ENCODE peak calls at places on chromosomes 12 and 14, in seven cellular contexts. One of them, this sample, is unnamed.

GRCh38 chr12:90816353-90817089 is 138.5 kb downstream of the CCER1 start:
- DNase-seq in tibial nerve: no peak
- DNase-seq in Peyer's patch: no peak
- DNase-seq in stomach: no peak
- DNase-seq in heart left ventricle: no peak
- DNase-seq in HCT116: no peak
- DNase-seq in body of pancreas: no peak
- DNase-seq in this sample: no peak

GRCh38 chr14:89908712-89909450 is 45.6 kb downstream of the EFCAB11 start:
- DNase-seq in stomach: no peak
- DNase-seq in HCT116: no peak
- DNase-seq in Peyer's patch: no peak
- DNase-seq in tibial nerve: no peak
- DNase-seq in body of pancreas: no peak
- DNase-seq in heart left ventricle: no peak
- DNase-seq in this sample: no peak

GRCh38 chr12:28114488-28114887 is 75.8 kb upstream of the CCDC91 start:
- DNase-seq in body of pancreas: no peak
- DNase-seq in HCT116: no peak
- DNase-seq in Peyer's patch: no peak
- DNase-seq in tibial nerve: no peak
- DNase-seq in heart left ventricle: no peak
- DNase-seq in stomach: no peak
- DNase-seq in this sample: no peak

GRCh38 chr12:1530592-1531159 is 63.7 kb downstream of the FBXL14 start:
- DNase-seq in stomach: no peak
- DNase-seq in heart left ventricle: no peak
- DNase-seq in tibial nerve: no peak
- DNase-seq in Peyer's patch: peak
- DNase-seq in HCT116: no peak
- DNase-seq in body of pancreas: no peak
- DNase-seq in this sample: no peak

GRCh38 chr14:74591394-74591793 is 20.6 kb downstream of the LTBP2 start:
- DNase-seq in tibial nerve: no peak
- DNase-seq in Peyer's patch: no peak
- DNase-seq in HCT116: no peak
- DNase-seq in heart left ventricle: no peak
- DNase-seq in body of pancreas: no peak
- DNase-seq in stomach: no peak
- DNase-seq in this sample: no peak

GRCh38 chr14:92581206-92581605 is 67.6 kb downstream of the RIN3 start:
- DNase-seq in body of pancreas: no peak
- DNase-seq in stomach: no peak
- DNase-seq in tibial nerve: no peak
- DNase-seq in HCT116: no peak
- DNase-seq in heart left ventricle: no peak
- DNase-seq in Peyer's patch: no peak
- DNase-seq in this sample: no peak

GRCh38 chr12:128790653-128791373 is 32.9 kb downstream of the SLC15A4 start:
- DNase-seq in body of pancreas: no peak
- DNase-seq in Peyer's patch: no peak
- DNase-seq in stomach: no peak
- DNase-seq in HCT116: no peak
- DNase-seq in heart left ventricle: no peak
- DNase-seq in tibial nerve: no peak
- DNase-seq in this sample: no peak

GRCh38 chr12:67070604-67071003 is 198.6 kb upstream of the CAND1 start:
- DNase-seq in heart left ventricle: no peak
- DNase-seq in Peyer's patch: no peak
- DNase-seq in body of pancreas: no peak
- DNase-seq in stomach: no peak
- DNase-seq in tibial nerve: no peak
- DNase-seq in HCT116: no peak
- DNase-seq in this sample: no peak

GRCh38 chr12:42944516-42944915 is 355.0 kb upstream of the PRICKLE1 start:
- DNase-seq in HCT116: no peak
- DNase-seq in tibial nerve: no peak
- DNase-seq in stomach: no peak
- DNase-seq in Peyer's patch: no peak
- DNase-seq in body of pancreas: no peak
- DNase-seq in heart left ventricle: no peak
- DNase-seq in this sample: no peak

GRCh38 chr12:95006206-95006605 is 2.7 kb upstream of the NDUFA12 start:
- DNase-seq in body of pancreas: no peak
- DNase-seq in Peyer's patch: no peak
- DNase-seq in heart left ventricle: no peak
- DNase-seq in tibial nerve: no peak
- DNase-seq in stomach: no peak
- DNase-seq in HCT116: no peak
- DNase-seq in this sample: no peak

GRCh38 chr14:104091927-104092771 is 6.6 kb downstream of the ASPG start:
- DNase-seq in HCT116: no peak
- DNase-seq in body of pancreas: no peak
- DNase-seq in heart left ventricle: no peak
- DNase-seq in Peyer's patch: no peak
- DNase-seq in stomach: no peak
- DNase-seq in tibial nerve: no peak
- DNase-seq in this sample: no peak

GRCh38 chr12:102043928-102044327 is 17.9 kb downstream of the WASHC3 start:
- DNase-seq in Peyer's patch: no peak
- DNase-seq in heart left ventricle: no peak
- DNase-seq in HCT116: no peak
- DNase-seq in stomach: no peak
- DNase-seq in body of pancreas: no peak
- DNase-seq in tibial nerve: no peak
- DNase-seq in this sample: no peak

GRCh38 chr12:15634010-15634676 is 155.0 kb downstream of the EPS8 start:
- DNase-seq in HCT116: no peak
- DNase-seq in Peyer's patch: no peak
- DNase-seq in heart left ventricle: no peak
- DNase-seq in body of pancreas: no peak
- DNase-seq in stomach: no peak
- DNase-seq in tibial nerve: no peak
- DNase-seq in this sample: no peak

GRCh38 chr14:55071870-55072640 is 20.6 kb downstream of the MAPK1IP1L start:
- DNase-seq in body of pancreas: no peak
- DNase-seq in stomach: no peak
- DNase-seq in Peyer's patch: no peak
- DNase-seq in heart left ventricle: peak
- DNase-seq in tibial nerve: no peak
- DNase-seq in HCT116: no peak
- DNase-seq in this sample: no peak

GRCh38 chr12:2341051-2341751 is 288.4 kb downstream of the CACNA1C start:
- DNase-seq in stomach: no peak
- DNase-seq in Peyer's patch: no peak
- DNase-seq in body of pancreas: no peak
- DNase-seq in heart left ventricle: no peak
- DNase-seq in HCT116: no peak
- DNase-seq in tibial nerve: no peak
- DNase-seq in this sample: no peak

GRCh38 chr12:71476513-71476912 is 36.9 kb downstream of the LGR5 start:
- DNase-seq in Peyer's patch: no peak
- DNase-seq in body of pancreas: no peak
- DNase-seq in HCT116: no peak
- DNase-seq in tibial nerve: no peak
- DNase-seq in stomach: no peak
- DNase-seq in heart left ventricle: no peak
- DNase-seq in this sample: no peak

GRCh38 chr14:90531497-90531896 is 134.7 kb downstream of the CALM1 start:
- DNase-seq in HCT116: no peak
- DNase-seq in body of pancreas: no peak
- DNase-seq in tibial nerve: no peak
- DNase-seq in stomach: no peak
- DNase-seq in heart left ventricle: no peak
- DNase-seq in Peyer's patch: no peak
- DNase-seq in this sample: no peak

GRCh38 chr12:131356485-131356884 is 354.4 kb upstream of the SFSWAP start:
- DNase-seq in HCT116: no peak
- DNase-seq in stomach: no peak
- DNase-seq in body of pancreas: no peak
- DNase-seq in tibial nerve: no peak
- DNase-seq in Peyer's patch: peak
- DNase-seq in heart left ventricle: no peak
- DNase-seq in this sample: no peak

GRCh38 chr12:76457818-76458217 is 101.8 kb downstream of the OSBPL8 start:
- DNase-seq in tibial nerve: no peak
- DNase-seq in body of pancreas: no peak
- DNase-seq in heart left ventricle: no peak
- DNase-seq in stomach: no peak
- DNase-seq in HCT116: no peak
- DNase-seq in Peyer's patch: no peak
- DNase-seq in this sample: no peak

GRCh38 chr14:33959692-33960151 is 8.8 kb upstream of the EGLN3 start:
- DNase-seq in Peyer's patch: no peak
- DNase-seq in stomach: no peak
- DNase-seq in HCT116: no peak
- DNase-seq in body of pancreas: no peak
- DNase-seq in tibial nerve: no peak
- DNase-seq in heart left ventricle: no peak
- DNase-seq in this sample: no peak

GRCh38 chr12:94150483-94151225 is 2.3 kb downstream of the PLXNC1 start:
- DNase-seq in HCT116: no peak
- DNase-seq in body of pancreas: peak
- DNase-seq in stomach: peak
- DNase-seq in heart left ventricle: no peak
- DNase-seq in tibial nerve: no peak
- DNase-seq in Peyer's patch: peak
- DNase-seq in this sample: no peak

GRCh38 chr12:130011611-130012385 is 108.0 kb upstream of the TMEM132D start:
- DNase-seq in heart left ventricle: no peak
- DNase-seq in body of pancreas: no peak
- DNase-seq in stomach: no peak
- DNase-seq in tibial nerve: no peak
- DNase-seq in Peyer's patch: no peak
- DNase-seq in HCT116: no peak
- DNase-seq in this sample: no peak

GRCh38 chr14:39186941-39187525 is 12.0 kb downstream of the PNN start:
- DNase-seq in heart left ventricle: no peak
- DNase-seq in stomach: no peak
- DNase-seq in body of pancreas: no peak
- DNase-seq in HCT116: no peak
- DNase-seq in Peyer's patch: no peak
- DNase-seq in tibial nerve: no peak
- DNase-seq in this sample: no peak
- TF ChIP-seq POLR2A in heart left ventricle: no peak
- TF ChIP-seq POLR2A in stomach: no peak
- TF ChIP-seq POLR2A in body of pancreas: no peak
- TF ChIP-seq POLR2A in HCT116: no peak
- TF ChIP-seq POLR2A in Peyer's patch: no peak
- TF ChIP-seq POLR2A in tibial nerve: no peak
- TF ChIP-seq POLR2A in this sample: no peak

GRCh38 chr12:8027856-8028255 is 4.7 kb upstream of the FOXJ2 start:
- DNase-seq in stomach: no peak
- DNase-seq in HCT116: no peak
- DNase-seq in heart left ventricle: no peak
- DNase-seq in tibial nerve: no peak
- DNase-seq in body of pancreas: no peak
- DNase-seq in Peyer's patch: no peak
- DNase-seq in this sample: no peak
- H3K4me3 ChIP-seq in stomach: no peak
- H3K4me3 ChIP-seq in HCT116: peak
- H3K4me3 ChIP-seq in heart left ventricle: no peak
- H3K4me3 ChIP-seq in tibial nerve: no peak
- H3K4me3 ChIP-seq in body of pancreas: no peak
- H3K4me3 ChIP-seq in Peyer's patch: no peak
- H3K4me3 ChIP-seq in this sample: peak

DNA sequence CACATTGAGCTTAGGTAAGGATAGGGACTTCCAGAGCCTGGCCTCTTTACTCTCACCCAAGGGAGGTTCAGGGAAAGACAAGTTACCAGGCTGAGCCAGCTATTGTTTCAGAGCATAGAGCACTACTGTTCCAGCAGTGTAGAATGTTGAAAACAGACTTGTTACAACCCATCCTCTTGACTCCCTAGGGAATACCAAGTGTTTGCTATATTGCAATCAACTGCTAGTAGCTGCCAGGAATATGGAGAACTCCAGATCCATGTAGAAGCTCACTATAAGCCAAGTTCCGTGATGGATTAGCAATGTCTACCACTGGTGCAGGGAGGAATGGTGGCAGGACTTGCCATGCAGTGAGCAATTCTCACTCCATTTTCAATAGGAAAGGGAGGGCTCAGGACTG is 199.8 kb upstream of the RBM19 start:
- DNase-seq in HCT116: no peak
- DNase-seq in heart left ventricle: no peak
- DNase-seq in body of pancreas: no peak
- DNase-seq in Peyer's patch: no peak
- DNase-seq in tibial nerve: no peak
- DNase-seq in stomach: no peak
- DNase-seq in this sample: no peak
- TF ChIP-seq CTCF in HCT116: no peak
- TF ChIP-seq CTCF in heart left ventricle: no peak
- TF ChIP-seq CTCF in body of pancreas: no peak
- TF ChIP-seq CTCF in Peyer's patch: no peak
- TF ChIP-seq CTCF in tibial nerve: no peak
- TF ChIP-seq CTCF in stomach: no peak
- TF ChIP-seq CTCF in this sample: no peak

GRCh38 chr12:10717410-10717809 is 5.7 kb downstream of the YBX3 start:
- DNase-seq in stomach: no peak
- DNase-seq in body of pancreas: no peak
- DNase-seq in tibial nerve: no peak
- DNase-seq in heart left ventricle: no peak
- DNase-seq in HCT116: no peak
- DNase-seq in Peyer's patch: no peak
- DNase-seq in this sample: no peak

GRCh38 chr12:10715491-10715890 is 7.6 kb downstream of the YBX3 start:
- DNase-seq in Peyer's patch: no peak
- DNase-seq in stomach: no peak
- DNase-seq in body of pancreas: no peak
- DNase-seq in HCT116: no peak
- DNase-seq in tibial nerve: no peak
- DNase-seq in heart left ventricle: no peak
- DNase-seq in this sample: no peak

GRCh38 chr12:10716277-10716676 is 6.8 kb downstream of the YBX3 start:
- DNase-seq in body of pancreas: no peak
- DNase-seq in stomach: no peak
- DNase-seq in heart left ventricle: no peak
- DNase-seq in tibial nerve: no peak
- DNase-seq in HCT116: no peak
- DNase-seq in Peyer's patch: no peak
- DNase-seq in this sample: no peak

GRCh38 chr12:10718279-10718821 is 4.8 kb downstream of the YBX3 start:
- DNase-seq in body of pancreas: no peak
- DNase-seq in Peyer's patch: no peak
- DNase-seq in HCT116: no peak
- DNase-seq in stomach: no peak
- DNase-seq in tibial nerve: no peak
- DNase-seq in heart left ventricle: no peak
- DNase-seq in this sample: no peak

DNA sequence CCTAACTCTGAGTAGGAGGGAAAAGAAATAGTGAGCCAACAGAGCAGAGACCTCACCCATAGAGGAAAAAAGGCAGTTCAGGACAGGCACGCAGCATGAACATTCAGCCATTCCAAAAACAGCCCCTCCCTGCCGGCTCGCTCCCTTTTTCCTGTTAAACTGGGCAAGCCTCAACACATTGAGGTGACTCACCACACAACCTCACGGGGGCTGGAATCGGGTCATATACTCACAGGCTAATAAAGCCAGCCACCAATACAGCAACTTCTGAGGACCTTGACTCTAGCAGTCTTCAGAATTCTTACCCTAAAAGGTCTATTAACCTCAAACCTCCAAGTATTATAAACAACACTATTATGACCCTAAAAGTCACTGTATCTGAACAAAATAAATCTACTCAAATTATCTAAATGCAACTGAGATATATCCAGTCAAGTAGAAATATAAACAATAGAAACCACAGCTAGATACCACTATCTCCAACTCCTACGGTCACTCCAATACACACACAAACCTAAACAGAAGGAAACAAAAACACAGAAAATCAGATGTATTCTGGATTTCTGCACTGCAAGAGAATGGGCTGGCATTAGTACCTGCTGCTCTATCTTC is 6.3 kb downstream of the YBX3 start:
- DNase-seq in heart left ventricle: peak
- DNase-seq in HCT116: peak
- DNase-seq in body of pancreas: peak
- DNase-seq in stomach: peak
- DNase-seq in Peyer's patch: peak
- DNase-seq in tibial nerve: peak
- DNase-seq in this sample: peak
- TF ChIP-seq POLR2A in heart left ventricle: no peak
- TF ChIP-seq POLR2A in HCT116: no peak
- TF ChIP-seq POLR2A in body of pancreas: no peak
- TF ChIP-seq POLR2A in stomach: no peak
- TF ChIP-seq POLR2A in Peyer's patch: no peak
- TF ChIP-seq POLR2A in tibial nerve: peak
- TF ChIP-seq POLR2A in this sample: no peak